ENCODE peak calls at places on chromosomes 5 and 9, in six cellular contexts. N, A, Z, E, R and B are unnamed samples.

GRCh38 chr5:136028782-136029742 is at the start of gene TGFBI:
- ATAC-seq in N (peak; percentile 83), R (peak; percentile 81), E (peak; percentile 34), Z (peak; percentile 95), A (peak; percentile 94), B (peak; percentile 86)

GRCh38 chr9:116464987-116465571 is 222.0 kb upstream of the TRIM32 start:
- ATAC-seq in A (no peak), E (no peak), N (no peak), Z (no peak), R (peak; percentile 79), B (no peak)

GRCh38 chr5:13987843-13988464 is 43.5 kb upstream of the DNAH5 start:
- ATAC-seq in N (no peak), R (peak; percentile 85), Z (peak; percentile 61), E (peak; percentile 84), A (peak; percentile 68), B (no peak)

GRCh38 chr5:67538855-67539506 is 342.4 kb upstream of the CD180 start:
- ATAC-seq in A (no peak), Z (no peak), E (no peak), N (no peak), R (no peak), B (no peak)

GRCh38 chr5:66232701-66233100 is 88.6 kb downstream of the SREK1 start:
- ATAC-seq in E (no peak), Z (no peak), N (no peak), R (no peak), A (no peak), B (no peak)

GRCh38 chr5:86918246-86918645 is 300.5 kb downstream of the COX7C start:
- ATAC-seq in N (no peak), R (no peak), A (no peak), Z (no peak), E (no peak), B (no peak)

GRCh38 chr5:35902032-35902681 is 36.3 kb downstream of the CAPSL start:
- ATAC-seq in N (no peak), Z (no peak), E (peak; percentile 71), R (no peak), A (no peak), B (no peak)

GRCh38 chr5:60141119-60141518 is 247.6 kb upstream of the PDE4D start:
- ATAC-seq in R (no peak), Z (no peak), N (no peak), A (no peak), E (peak; percentile 56), B (no peak)

GRCh38 chr9:87276327-87276841 is 221.3 kb upstream of the DAPK1 start:
- ATAC-seq in N (no peak), R (no peak), A (no peak), E (peak; percentile 64), Z (no peak), B (peak; percentile 46)

GRCh38 chr5:132246806-132247205 is 10.7 kb upstream of the PDLIM4 start:
- ATAC-seq in E (no peak), N (no peak), R (no peak), Z (no peak), A (no peak), B (no peak)

GRCh38 chr5:95543017-95543705 is 11.6 kb downstream of the SKIC3 start:
- ATAC-seq in N (no peak), R (peak; percentile 86), A (no peak), Z (no peak), E (peak; percentile 93), B (no peak)

GRCh38 chr9:98880311-98881015 is 63.2 kb upstream of the COL15A1 start:
- ATAC-seq in A (no peak), Z (peak; percentile 29), E (no peak), R (no peak), N (no peak), B (no peak)

GRCh38 chr5:139901251-139901575 is 105.6 kb downstream of the PSD2 start:
- ATAC-seq in A (no peak), N (no peak), R (no peak), Z (no peak), E (no peak), B (no peak)

GRCh38 chr9:97930972-97931371 is 7.0 kb downstream of the HEMGN start:
- ATAC-seq in E (no peak), N (no peak), R (no peak), A (no peak), Z (no peak), B (no peak)

GRCh38 chr5:159553792-159554191 is 223.5 kb upstream of the IL12B start:
- ATAC-seq in Z (no peak), N (no peak), R (no peak), E (no peak), A (no peak), B (no peak)

GRCh38 chr5:161138751-161139455 is 286.9 kb upstream of the ATP10B start:
- ATAC-seq in A (no peak), R (no peak), N (no peak), Z (no peak), E (peak; percentile 62), B (no peak)

GRCh38 chr5:95801961-95802360 is 20.6 kb downstream of the GLRX start:
- ATAC-seq in Z (no peak), N (no peak), E (no peak), R (no peak), A (no peak), B (no peak)

GRCh38 chr9:114000063-114000454 is 78.0 kb downstream of the AMBP start:
- ATAC-seq in E (no peak), Z (no peak), A (no peak), R (no peak), N (no peak), B (no peak)

GRCh38 chr9:97109194-97109811 is 70.4 kb upstream of the CTSV start:
- ATAC-seq in A (peak; percentile 76), E (peak; percentile 86), N (no peak), Z (peak; percentile 87), R (peak; percentile 96), B (no peak)

GRCh38 chr9:129328357-129329103 is 150.5 kb upstream of the IER5L start:
- ATAC-seq in R (no peak), N (no peak), A (no peak), Z (no peak), E (no peak), B (no peak)

GRCh38 chr5:69416180-69416579 is 1.3 kb downstream of the MARVELD2 start:
- ATAC-seq in E (no peak), R (no peak), Z (no peak), A (no peak), N (no peak), B (no peak)

GRCh38 chr5:147576646-147577535 is 67.0 kb upstream of the DPYSL3 start:
- ATAC-seq in R (peak; percentile 72), E (peak; percentile 89), A (peak; percentile 90), Z (peak; percentile 84), N (no peak), B (peak; percentile 53)

GRCh38 chr9:130268521-130269131 is 3.1 kb downstream of the HMCN2 start:
- ATAC-seq in Z (no peak), N (no peak), A (no peak), E (no peak), R (peak; percentile 38), B (peak; percentile 27)

GRCh38 chr9:2481216-2481615 is 140.4 kb upstream of the VLDLR start:
- ATAC-seq in R (no peak), E (no peak), Z (no peak), N (no peak), A (no peak), B (no peak)

GRCh38 chr9:134546231-134546731 is 95.3 kb upstream of the COL5A1 start:
- ATAC-seq in A (no peak), N (no peak), Z (no peak), E (no peak), R (no peak), B (no peak)

GRCh38 chr5:33810491-33811120 is 81.2 kb downstream of the ADAMTS12 start:
- ATAC-seq in E (no peak), Z (no peak), N (no peak), A (no peak), R (no peak), B (peak; percentile 70)

DNA sequence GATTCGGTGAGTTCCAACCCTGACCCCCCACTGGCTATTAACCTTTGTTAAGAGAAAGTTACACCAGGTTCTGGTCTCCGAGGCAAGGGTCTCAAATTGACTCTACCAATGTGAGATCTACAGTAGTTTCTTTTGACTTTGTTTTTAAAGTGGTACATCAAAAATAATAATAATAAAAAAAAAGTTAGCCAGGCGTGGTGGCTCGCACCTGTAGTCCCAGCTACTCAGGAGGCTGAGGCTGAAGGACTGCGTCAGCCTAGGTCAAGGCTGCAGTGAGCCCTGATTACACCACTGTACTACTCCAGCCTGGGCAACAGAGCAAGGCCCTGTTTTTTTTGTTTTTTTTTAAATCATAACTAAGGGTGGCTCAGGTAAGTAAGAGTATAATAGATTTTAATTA is 1.0 kb upstream of the KLF9 start:
- ATAC-seq in E (no peak), N (no peak), R (no peak), Z (no peak), A (no peak), B (no peak)
- H3K4me3 ChIP-seq in E (no peak overlapping the region), N (no peak overlapping the region), R (no peak overlapping the region), Z (no peak overlapping the region), A (no peak overlapping the region), B (no peak overlapping the region)

DNA sequence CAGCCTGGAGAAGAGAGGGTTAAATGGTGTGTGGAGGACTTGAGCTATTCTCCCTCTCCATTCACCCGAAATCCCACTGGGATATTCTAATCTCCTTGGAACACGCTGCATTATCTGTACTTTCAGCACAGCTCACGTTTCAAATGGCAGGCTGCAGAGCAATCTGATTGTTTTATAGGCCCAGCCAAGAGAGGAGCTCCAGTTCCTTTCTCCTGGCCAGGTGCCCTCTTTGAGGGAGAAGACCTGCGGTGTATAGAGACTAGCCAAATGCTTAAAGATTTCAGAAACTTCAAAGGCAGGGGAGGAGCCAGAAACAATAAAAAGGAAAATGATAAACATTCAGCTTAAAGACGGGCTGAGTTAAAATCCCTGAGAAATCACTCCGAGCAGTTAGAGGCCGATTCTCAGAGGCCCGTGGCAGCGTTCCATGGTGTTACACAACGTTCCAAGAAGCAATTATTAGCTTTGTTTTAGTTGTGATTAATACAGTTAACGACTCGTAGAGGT is 564.0 kb upstream of the KLF4 start:
- ATAC-seq in A (no peak), N (no peak), E (no peak), R (no peak), Z (no peak), B (peak; percentile 62)
- TF ChIP-seq EP300 in A (no peak), N (no peak), E (no peak), R (no peak), Z (no peak), B (no peak)

GRCh38 chr9:136393531-136393930 is 6.4 kb downstream of the SNAPC4 start:
- ATAC-seq in N (peak; percentile 22), R (no peak), A (no peak), Z (no peak), E (no peak), B (no peak)
- H3K27ac ChIP-seq in N (no peak overlapping the region), R (no peak overlapping the region), A (no peak overlapping the region), Z (no peak overlapping the region), E (no peak overlapping the region), B (no peak overlapping the region)

DNA sequence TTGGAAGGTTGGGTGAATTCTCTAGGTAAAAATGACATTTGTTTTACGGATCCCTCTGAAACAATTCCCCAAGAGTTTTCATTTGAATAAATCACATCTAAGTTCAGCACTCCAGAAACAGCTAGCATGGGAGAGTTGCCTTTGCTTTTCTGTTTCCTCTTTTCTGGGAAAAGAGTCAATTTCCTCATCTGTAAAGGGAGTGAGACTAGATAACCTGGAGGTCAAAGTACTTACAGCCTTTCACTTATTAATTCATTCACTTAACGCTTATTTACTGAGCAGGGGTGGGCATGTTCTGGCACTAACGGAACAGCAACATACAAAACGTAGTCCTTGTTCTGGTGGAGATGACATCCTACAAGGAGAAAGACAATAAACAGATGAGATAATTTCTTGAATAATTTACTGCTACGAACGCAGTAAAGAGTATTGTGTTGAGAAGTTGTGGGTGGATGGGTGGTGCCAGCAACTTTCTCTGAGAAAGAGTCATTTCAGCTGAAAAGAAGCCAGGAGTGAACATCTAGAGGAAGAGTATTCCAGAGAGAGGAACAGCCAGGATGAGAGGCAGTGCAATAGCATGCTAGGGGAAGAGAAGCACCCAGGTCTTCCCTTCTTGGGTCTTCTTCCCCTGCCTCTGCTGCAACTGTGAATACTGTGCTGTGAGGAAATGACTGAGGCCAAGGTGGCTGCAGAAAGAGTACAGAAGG is 335.6 kb downstream of the ZSWIM6 start:
- ATAC-seq in E (no peak), Z (no peak), A (no peak), N (no peak), R (no peak), B (no peak)
- H3K4me3 ChIP-seq in E (no peak overlapping the region), Z (no peak overlapping the region), A (no peak overlapping the region), N (no peak overlapping the region), R (no peak overlapping the region), B (no peak overlapping the region)